ENCODE peak calls at places on chromosomes 13 and 19, in four cellular contexts. O is ureter, M is A172, W is midbrain. G is an unnamed sample.
A peak's percentile ranks its signal among the peaks of the same experiment; 100 is the strongest.

GRCh38 chr13:79659161-79659560 is 178.2 kb downstream of the NDFIP2 start:
- DNase-seq in O (no peak), M (no peak), W (no peak), G (no peak)

GRCh38 chr13:108621421-108621820 is 8.0 kb upstream of the MYO16 start:
- DNase-seq in O (no peak), M (no peak), W (no peak), G (no peak)

GRCh38 chr19:39709026-39709872 is 5.0 kb downstream of the LGALS14 start:
- DNase-seq in O (no peak), M (no peak), W (no peak), G (no peak)

GRCh38 chr19:53977991-53978731 is 13.3 kb upstream of the CACNG6 start:
- DNase-seq in O (no peak), M (peak; percentile 96), W (peak; percentile 84), G (peak; percentile 60)

GRCh38 chr13:79837741-79838450 is 356.9 kb downstream of the NDFIP2 start:
- DNase-seq in O (no peak), M (peak; percentile 85), W (no peak), G (no peak)

GRCh38 chr19:6045108-6045507 is 65.2 kb downstream of the RFX2 start:
- DNase-seq in O (peak; percentile 23), M (no peak), W (no peak), G (peak; percentile 21)

GRCh38 chr13:112885782-112886268 is 83.2 kb upstream of the MCF2L start:
- DNase-seq in O (peak; percentile 84), M (peak; percentile 87), W (no peak), G (peak; percentile 74)

GRCh38 chr13:60538566-60538965 is 141.5 kb downstream of the TDRD3 start:
- DNase-seq in O (no peak), M (no peak), W (no peak), G (no peak)

GRCh38 chr13:109297628-109298027 is 488.8 kb downstream of the IRS2 start:
- DNase-seq in O (no peak), M (no peak), W (no peak), G (no peak)

GRCh38 chr13:32911506-32911905 is 104.7 kb upstream of the KL start:
- DNase-seq in O (no peak), M (peak; percentile 45), W (peak; percentile 9), G (no peak)

GRCh38 chr19:14467816-14468215 is 7.3 kb downstream of the PTGER1 start:
- DNase-seq in O (no peak), M (no peak), W (no peak), G (no peak)

GRCh38 chr19:32909257-32909656 is 39.7 kb upstream of the SLC7A9 start:
- DNase-seq in O (no peak), M (no peak), W (no peak), G (no peak)

GRCh38 chr19:38229585-38230073 is 5.6 kb upstream of the DPF1 start:
- DNase-seq in O (no peak), M (peak; percentile 81), W (peak; percentile 94), G (no peak)

GRCh38 chr19:31527443-31527842 is 178.2 kb upstream of the TSHZ3 start:
- DNase-seq in O (no peak), M (no peak), W (no peak), G (no peak)

GRCh38 chr19:44723952-44724319 is 24.6 kb upstream of the BCL3 start:
- DNase-seq in O (peak; percentile 90), M (peak; percentile 72), W (peak; percentile 78), G (peak; percentile 90)

GRCh38 chr19:51712461-51713081 is 11.2 kb downstream of the HAS1 start:
- DNase-seq in O (no peak), M (no peak), W (no peak), G (no peak)

GRCh38 chr13:96779691-96780090 is 214.6 kb downstream of the OXGR1 start:
- DNase-seq in O (no peak), M (no peak), W (no peak), G (no peak)

GRCh38 chr19:1825909-1826556 is 14.0 kb upstream of the ATP8B3 start:
- DNase-seq in O (peak; percentile 76), M (peak; percentile 70), W (peak; percentile 67), G (no peak)

GRCh38 chr13:29964181-29964845 is 113.9 kb upstream of the UBL3 start:
- DNase-seq in O (no peak), M (no peak), W (no peak), G (no peak)

GRCh38 chr13:90171649-90172048 is 1175.8 kb upstream of the MIR17HG start:
- DNase-seq in O (no peak), M (no peak), W (no peak), G (no peak)

GRCh38 chr19:10639836-10640235 is 14.3 kb upstream of the ILF3 start:
- DNase-seq in O (no peak), M (no peak), W (no peak), G (no peak)

GRCh38 chr13:39929583-39929982 is 274.1 kb downstream of the COG6 start:
- DNase-seq in O (no peak), M (no peak), W (no peak), G (no peak)

GRCh38 chr13:113063091-113063491 is 42.5 kb upstream of the F7 start:
- DNase-seq in O (no peak), M (no peak), W (no peak), G (no peak)

GRCh38 chr13:59458908-59459579 is 704.7 kb downstream of the DIAPH3 start:
- DNase-seq in O (no peak), M (peak; percentile 42), W (peak; percentile 4), G (no peak)

GRCh38 chr19:36139473-36140288 is at the start of gene CAPNS1:
- DNase-seq in O (peak; percentile 97), M (peak; percentile 96), W (peak; percentile 97), G (peak; percentile 96)

GRCh38 chr13:103852036-103852435 is 785.8 kb upstream of the SLC10A2 start:
- DNase-seq in O (no peak), M (no peak), W (no peak), G (no peak)

GRCh38 chr13:106182404-106182803 is 353.1 kb downstream of the EFNB2 start:
- DNase-seq in O (no peak), M (peak; percentile 96), W (no peak), G (no peak)

GRCh38 chr13:30835442-30835841 is 70.6 kb upstream of the MEDAG start:
- DNase-seq in O (no peak), M (no peak), W (no peak), G (no peak)

GRCh38 chr13:112348642-112349345 is 27.4 kb upstream of the SPACA7 start:
- DNase-seq in O (no peak), M (no peak), W (no peak), G (no peak)

GRCh38 chr19:46206176-46206575 is 23.4 kb upstream of the IGFL1 start:
- DNase-seq in O (no peak), M (peak; percentile 59), W (no peak), G (no peak)

GRCh38 chr13:52922961-52923360 is 74.5 kb upstream of the PCDH8 start:
- DNase-seq in O (no peak), M (no peak), W (no peak), G (no peak)

G was measured in right atrium auricular region.